ENCODE peak calls at places on chromosomes 2 and 18, in four cellular contexts. Q is heart left ventricle, I is ovary, R is sigmoid colon. O is an unnamed sample.

GRCh38 chr2:215784371-215784783 is 229.0 kb downstream of the MREG start:
- DNase-seq in Q (no peak), R (peak; percentile 79), I (no peak), O (no peak)

GRCh38 chr2:238133499-238134392 is 4.7 kb upstream of the KLHL30 start:
- DNase-seq in Q (peak; percentile 23), I (no peak), R (no peak), O (peak; percentile 26)

GRCh38 chr18:78739843-78740677 is 239.6 kb upstream of the SALL3 start:
- DNase-seq in R (no peak), Q (no peak), I (no peak), O (no peak)

GRCh38 chr2:204705243-204705971 is 160.1 kb downstream of the PARD3B start:
- DNase-seq in I (no peak), R (no peak), Q (no peak), O (no peak)

GRCh38 chr2:5121677-5122076 is 570.5 kb upstream of the SOX11 start:
- DNase-seq in Q (no peak), I (no peak), R (no peak), O (no peak)

GRCh38 chr2:112304298-112304941 is 29.0 kb downstream of the ZC3H6 start:
- DNase-seq in Q (no peak), R (no peak), I (no peak), O (no peak)

GRCh38 chr18:35076556-35076955 is 35.3 kb downstream of the MAPRE2 start:
- DNase-seq in Q (no peak), I (no peak), R (no peak), O (no peak)

GRCh38 chr2:232261776-232262175 is 116.8 kb upstream of the ALPP start:
- DNase-seq in R (peak; percentile 6), Q (no peak), I (no peak), O (no peak)

GRCh38 chr2:53235836-53236582 is 531.6 kb upstream of the CHAC2 start:
- DNase-seq in I (no peak), R (no peak), Q (no peak), O (no peak)

GRCh38 chr2:157460384-157460837 is 16.5 kb upstream of the CYTIP start:
- DNase-seq in I (no peak), Q (no peak), R (no peak), O (no peak)

GRCh38 chr2:241860184-241861078 is 1.7 kb upstream of the PDCD1 start:
- DNase-seq in I (peak; percentile 30), R (peak; percentile 63), Q (peak; percentile 51), O (peak; percentile 37)

GRCh38 chr2:68741238-68741637 is 6.6 kb downstream of the ARHGAP25 start:
- DNase-seq in I (no peak), Q (no peak), R (no peak), O (no peak)

GRCh38 chr2:207252979-207253640 is 87.4 kb upstream of the KLF7 start:
- DNase-seq in I (no peak), R (no peak), Q (no peak), O (no peak)

GRCh38 chr2:86333378-86333777 is 4.0 kb downstream of the REEP1 start:
- DNase-seq in Q (no peak), R (no peak), I (no peak), O (no peak)

GRCh38 chr2:67234443-67234842 is 162.7 kb upstream of the ETAA1 start:
- DNase-seq in Q (no peak), I (no peak), R (peak; percentile 51), O (no peak)

GRCh38 chr18:79523221-79523737 is 127.5 kb downstream of the NFATC1 start:
- DNase-seq in Q (peak; percentile 9), I (no peak), R (no peak), O (peak; percentile 28)

GRCh38 chr2:85853499-85854165 is 35.2 kb downstream of the ST3GAL5 start:
- DNase-seq in Q (no peak), R (no peak), I (no peak), O (no peak)

GRCh38 chr2:191311627-191312026 is 66.4 kb downstream of the MYO1B start:
- DNase-seq in R (no peak), I (no peak), Q (no peak), O (no peak)

GRCh38 chr2:167925775-167926174 is 321.6 kb downstream of the STK39 start:
- DNase-seq in I (no peak), Q (no peak), R (no peak), O (no peak)

GRCh38 chr18:68796936-68797690 is 767 bp upstream of the CCDC102B start:
- DNase-seq in Q (peak; percentile 52), R (no peak), I (no peak), O (peak; percentile 25)

GRCh38 chr2:232489516-232490220 is 2.0 kb upstream of the ECEL1 start:
- DNase-seq in I (peak; percentile 22), R (peak; percentile 59), Q (peak; percentile 14), O (peak; percentile 22)

GRCh38 chr2:65605427-65606058 is 173.1 kb upstream of the SPRED2 start:
- DNase-seq in Q (no peak), I (no peak), R (no peak), O (no peak)

GRCh38 chr2:36769106-36769505 is 72.6 kb downstream of the VIT start:
- DNase-seq in I (no peak), R (no peak), Q (no peak), O (no peak)

GRCh38 chr2:31256611-31257382 is 22.8 kb downstream of the EHD3 start:
- DNase-seq in Q (no peak), R (no peak), I (no peak), O (no peak)

GRCh38 chr2:152443771-152444170 is 108.8 kb downstream of the FMNL2 start:
- DNase-seq in I (no peak), Q (no peak), R (no peak), O (no peak)

GRCh38 chr2:239927424-239927981 is 97.6 kb downstream of the NDUFA10 start:
- DNase-seq in Q (no peak), I (no peak), R (peak; percentile 60), O (peak; percentile 59)

GRCh38 chr18:7572837-7573236 is 5.7 kb downstream of the PTPRM start:
- DNase-seq in Q (no peak), I (no peak), R (no peak), O (no peak)

GRCh38 chr2:88024509-88024908 is 8.2 kb upstream of the RNU2-63P start:
- DNase-seq in R (no peak), Q (no peak), I (no peak), O (no peak)

GRCh38 chr2:111236027-111236426 is 115.3 kb downstream of the BCL2L11 start:
- DNase-seq in Q (peak; percentile 77), R (no peak), I (no peak), O (peak; percentile 49)

GRCh38 chr2:127516031-127516430 is 10.3 kb downstream of the IWS1 start:
- DNase-seq in I (peak; percentile 79), R (peak; percentile 92), Q (peak; percentile 84), O (peak; percentile 86)

GRCh38 chr2:150569761-150570160 is 82.3 kb upstream of the RND3 start:
- DNase-seq in I (no peak), Q (no peak), R (no peak), O (no peak)

GRCh38 chr18:58103339-58103930 is 59.4 kb downstream of the NEDD4L start:
- DNase-seq in R (no peak), I (no peak), Q (no peak), O (no peak)

GRCh38 chr2:74199871-74200305 is 1.5 kb downstream of the MTHFD2 start:
- DNase-seq in Q (no peak), R (no peak), I (no peak), O (no peak)

GRCh38 chr2:112794841-112795240 is 10.5 kb upstream of the IL1A start:
- DNase-seq in R (no peak), I (no peak), Q (no peak), O (no peak)

GRCh38 chr2:45009303-45009927 is at the start of gene SIX2:
- DNase-seq in Q (peak; percentile 94), R (peak; percentile 93), I (peak; percentile 55), O (peak; percentile 93)

GRCh38 chr18:43271593-43272432 is 5.5 kb downstream of the SYT4 start:
- DNase-seq in R (no peak), I (no peak), Q (no peak), O (no peak)

GRCh38 chr2:202848813-202849212 is 22.8 kb downstream of the ICA1L start:
- DNase-seq in I (no peak), Q (no peak), R (no peak), O (peak; percentile 75)

GRCh38 chr2:9844581-9844980 is 1.3 kb downstream of the TAF1B start:
- DNase-seq in Q (no peak), I (no peak), R (no peak), O (no peak)

GRCh38 chr2:222930862-222931261 is 70.0 kb downstream of the ACSL3 start:
- DNase-seq in Q (no peak), I (no peak), R (no peak), O (no peak)

GRCh38 chr2:222927600-222927999 is 66.8 kb downstream of the ACSL3 start:
- DNase-seq in Q (no peak), I (no peak), R (no peak), O (no peak)

GRCh38 chr2:222928335-222928734 is 67.5 kb downstream of the ACSL3 start:
- DNase-seq in R (no peak), I (no peak), Q (no peak), O (no peak)

GRCh38 chr2:222922019-222922800 is 61.4 kb downstream of the ACSL3 start:
- DNase-seq in I (no peak), Q (no peak), R (no peak), O (no peak)

DNA sequence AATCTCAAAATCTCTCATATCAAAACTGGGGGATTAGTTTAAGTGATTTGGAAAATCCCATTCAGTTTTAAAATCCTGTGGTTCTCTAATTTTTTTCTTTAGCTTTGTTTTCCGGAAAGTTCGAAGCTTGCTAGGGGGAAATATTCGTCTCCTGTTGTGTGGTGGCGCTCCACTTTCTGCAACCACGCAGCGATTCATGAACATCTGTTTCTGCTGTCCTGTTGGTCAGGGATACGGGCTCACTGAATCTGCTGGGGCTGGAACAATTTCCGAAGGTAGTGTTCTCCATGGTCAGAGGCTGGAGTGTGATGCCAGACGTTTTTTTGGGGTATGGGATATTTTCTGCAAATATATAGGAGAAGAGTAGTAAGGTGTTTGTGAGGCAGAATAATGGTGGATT is 66.1 kb downstream of the ACSL3 start:
- DNase-seq in I (no peak), Q (no peak), R (no peak), O (no peak)
- H3K4me3 ChIP-seq in I (no peak overlapping the region), Q (no peak overlapping the region), R (no peak overlapping the region), O (no peak overlapping the region)

GRCh38 chr2:55408946-55409868 is 10.4 kb downstream of the CCDC88A start:
- DNase-seq in Q (no peak), R (no peak), I (no peak), O (no peak)
- TF ChIP-seq CTCF in Q (no peak), R (no peak), I (no peak), O (no peak)

GRCh38 chr2:230130668-230131364 is 62.1 kb upstream of the SLC16A14 start:
- DNase-seq in I (peak; percentile 85), R (peak; percentile 84), Q (peak; percentile 70), O (no peak)
- H3K4me1 ChIP-seq in I (peaks cover 5% of the 10 kb centered on the region), R (peaks cover 22% of the 10 kb centered on the region), Q (peaks cover 36% of the 10 kb centered on the region), O (peaks cover 28% of the 10 kb centered on the region)

GRCh38 chr2:148493822-148494563 is 150.6 kb upstream of the EPC2 start:
- DNase-seq in R (no peak), I (no peak), Q (no peak), O (no peak)
- H3K4me3 ChIP-seq in R (no peak overlapping the region), I (no peak overlapping the region), Q (no peak overlapping the region), O (no peak overlapping the region)